ENCODE peak calls at places on chromosome 11, in nine cellular contexts. N is PC-9; C is fibroblast of lung; I is skeletal muscle cell; T is amygdala; V is naive thymus-derived CD8-positive, alpha-beta T cell; A is T1000; Y is kidney epithelial cell; Q is substantia nigra. P is an unnamed sample.

GRCh38 chr11:123544631-123545375 is 109.6 kb downstream of the SCN3B start:
- DNase-seq in V (no peak), Q (peak), C (no peak), I (no peak), T (peak), A (no peak), Y (no peak), N (no peak), P (no peak)

GRCh38 chr11:122902951-122903350 is 20.4 kb downstream of the JHY start:
- DNase-seq in N (no peak), Y (no peak), T (no peak), I (no peak), V (no peak), Q (no peak), A (no peak), C (no peak), P (no peak)

GRCh38 chr11:13955971-13956421 is 6.5 kb upstream of the SPON1 start:
- DNase-seq in Q (peak), Y (no peak), I (no peak), T (no peak), N (peak), A (no peak), C (peak), V (peak), P (peak)

GRCh38 chr11:10261821-10262220 is 32.2 kb downstream of the SBF2 start:
- DNase-seq in A (no peak), C (peak), V (no peak), N (no peak), Q (no peak), T (no peak), I (no peak), Y (no peak), P (no peak)

GRCh38 chr11:68545796-68546195 is 85.2 kb downstream of the PPP6R3 start:
- DNase-seq in N (peak), A (no peak), T (no peak), C (no peak), V (no peak), Y (no peak), I (no peak), Q (no peak), P (no peak)

GRCh38 chr11:15551897-15552851 is 437.5 kb downstream of the INSC start:
- DNase-seq in V (no peak), N (no peak), I (no peak), T (no peak), A (no peak), C (no peak), Q (no peak), Y (no peak), P (no peak)

GRCh38 chr11:69131644-69132300 is 24.0 kb upstream of the SMIM38 start:
- DNase-seq in C (peak), N (peak), Q (peak), T (no peak), A (peak), Y (peak), I (no peak), V (no peak), P (no peak)

GRCh38 chr11:104442320-104442719 is 278.4 kb upstream of the PDGFD start:
- DNase-seq in Y (no peak), Q (no peak), N (no peak), V (no peak), T (no peak), I (no peak), C (no peak), A (no peak), P (no peak)

P was measured in stromal cell of bone marrow.